ENCODE peak calls at places on chromosomes 13 and 19, in seven cellular contexts. G is thoracic aorta, Y is left lung, A is transverse colon, Q is pancreas, W is heart right ventricle, E is gastrocnemius medialis. T is an unnamed sample. For H3K27me3 and H3K4me1, the result is how much of the 10 kb centered on the place peaks cover.

GRCh38 chr19:17281391-17282304 is at the start of gene ANKLE1:
- DNase-seq in A (peak), E (no peak), Y (no peak), W (no peak), G (no peak), Q (no peak), T (no peak)

GRCh38 chr13:43111887-43112400 is 88.6 kb downstream of the DNAJC15 start:
- DNase-seq in E (no peak), Q (no peak), W (no peak), G (no peak), A (no peak), Y (no peak), T (no peak)

GRCh38 chr13:67966065-67966464 is 735.9 kb upstream of the PCDH9 start:
- DNase-seq in Y (no peak), Q (no peak), G (no peak), A (no peak), W (no peak), E (no peak), T (no peak)

GRCh38 chr19:1360818-1361461 is 22.8 kb upstream of the NDUFS7 start:
- DNase-seq in A (peak), Q (peak), W (peak), Y (peak), G (no peak), E (no peak), T (peak)

GRCh38 chr19:4971424-4971793 is 2.5 kb downstream of the KDM4B start:
- DNase-seq in G (no peak), Y (no peak), W (no peak), E (peak), A (peak), Q (no peak), T (no peak)

GRCh38 chr13:74280093-74280794 is 146.0 kb upstream of the KLF12 start:
- DNase-seq in G (no peak), W (no peak), E (no peak), Q (no peak), Y (no peak), A (no peak), T (no peak)

GRCh38 chr19:38765214-38765613 is 8.1 kb downstream of the LGALS7 start:
- DNase-seq in Q (no peak), A (no peak), G (no peak), Y (no peak), E (no peak), W (no peak), T (no peak)

GRCh38 chr19:48780684-48781391 is 25.5 kb downstream of the FGF21 start:
- DNase-seq in E (no peak), W (no peak), A (no peak), Q (peak), Y (peak), G (no peak), T (no peak)

GRCh38 chr19:3613765-3614661 is 7.3 kb upstream of the TBXA2R start:
- DNase-seq in A (no peak), E (no peak), Q (no peak), W (no peak), G (no peak), Y (no peak), T (no peak)

GRCh38 chr13:41588899-41589298 is 131.5 kb downstream of the RGCC start:
- DNase-seq in E (no peak), W (no peak), Y (no peak), G (no peak), Q (no peak), A (no peak), T (no peak)

GRCh38 chr13:57724486-57725272 is 93.1 kb downstream of the PCDH17 start:
- DNase-seq in Y (no peak), W (no peak), A (no peak), E (no peak), G (no peak), Q (no peak), T (no peak)

GRCh38 chr13:109869312-109870237 is 83.2 kb upstream of the IRS2 start:
- DNase-seq in G (peak), Q (peak), Y (peak), A (peak), W (peak), E (peak), T (peak)

GRCh38 chr19:31308781-31309180 is 40.5 kb downstream of the TSHZ3 start:
- DNase-seq in Y (peak), E (no peak), W (no peak), G (no peak), Q (no peak), A (no peak), T (no peak)

GRCh38 chr19:35843676-35844481 is 8.4 kb downstream of the NPHS1 start:
- DNase-seq in Y (no peak), W (no peak), E (no peak), G (no peak), Q (peak), A (peak), T (no peak)

GRCh38 chr19:3302755-3303154 is 63.6 kb upstream of the NFIC start:
- DNase-seq in G (no peak), A (no peak), Y (no peak), E (no peak), W (no peak), Q (no peak), T (no peak)

GRCh38 chr13:56352356-56352755 is 788.4 kb upstream of the PRR20A start:
- DNase-seq in G (no peak), Y (no peak), A (no peak), E (no peak), Q (no peak), W (no peak), T (no peak)

GRCh38 chr19:48897181-48897580 is 1.4 kb downstream of the TULP2 start:
- DNase-seq in A (no peak), E (no peak), G (no peak), W (no peak), Y (no peak), Q (no peak), T (no peak)

GRCh38 chr13:90519157-90519556 is 828.3 kb upstream of the MIR17HG start:
- DNase-seq in A (no peak), Q (no peak), W (no peak), E (no peak), Y (no peak), G (no peak), T (no peak)

GRCh38 chr13:41639955-41640780 is 182.8 kb downstream of the RGCC start:
- DNase-seq in W (peak), Q (no peak), Y (no peak), A (no peak), G (no peak), E (peak), T (no peak)

GRCh38 chr13:54637377-54637776 is 1608.8 kb downstream of the OLFM4 start:
- DNase-seq in Y (no peak), W (no peak), E (no peak), Q (no peak), A (no peak), G (no peak), T (no peak)

GRCh38 chr13:45368571-45368970 is 27.6 kb upstream of the TPT1 start:
- DNase-seq in Y (no peak), W (no peak), Q (no peak), E (no peak), A (no peak), G (no peak), T (no peak)

GRCh38 chr19:55158848-55159793 is 1.6 kb upstream of the TNNI3 start:
- DNase-seq in Y (no peak), E (peak), A (no peak), G (no peak), Q (no peak), W (peak), T (no peak)

DNA sequence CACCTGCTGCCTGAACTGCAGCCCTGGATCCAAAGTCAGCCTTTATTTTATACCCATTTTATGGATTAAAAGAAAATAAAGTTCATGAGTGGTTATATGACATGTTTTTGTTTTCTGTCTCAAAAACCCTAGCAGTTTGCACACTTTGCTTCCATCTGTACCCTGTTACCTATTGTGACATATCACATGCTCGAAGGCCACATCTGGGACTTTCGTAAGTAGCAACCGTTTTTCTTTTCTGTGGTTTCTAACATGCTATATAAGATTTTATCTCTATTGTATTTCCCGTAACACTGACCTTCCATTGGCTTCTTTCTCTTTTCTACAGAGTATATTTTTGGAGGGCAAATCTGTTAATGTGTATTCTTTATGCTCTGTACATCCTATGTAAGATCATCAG is 1007.2 kb downstream of the PCDH9 start:
- DNase-seq in A (no peak), G (no peak), W (no peak), E (no peak), Y (no peak), Q (no peak), T (no peak)
- H3K27me3 ChIP-seq in A (under half), G (under half), W (under half), E (under half), Y (under half), Q (under half), T (under half)

GRCh38 chr13:40390290-40391008 is 276.0 kb downstream of the FOXO1 start:
- DNase-seq in G (no peak), Y (no peak), A (no peak), Q (no peak), W (no peak), E (no peak), T (no peak)

GRCh38 chr13:40389081-40389641 is 277.3 kb downstream of the FOXO1 start:
- DNase-seq in E (no peak), Y (no peak), W (no peak), G (no peak), Q (no peak), A (no peak), T (no peak)

GRCh38 chr13:40387775-40388174 is 278.7 kb downstream of the FOXO1 start:
- DNase-seq in W (no peak), A (no peak), E (no peak), Q (no peak), G (no peak), Y (no peak), T (no peak)

GRCh38 chr13:40386586-40386985 is 279.9 kb downstream of the FOXO1 start:
- DNase-seq in W (no peak), G (no peak), A (no peak), Y (no peak), Q (no peak), E (no peak), T (no peak)

DNA sequence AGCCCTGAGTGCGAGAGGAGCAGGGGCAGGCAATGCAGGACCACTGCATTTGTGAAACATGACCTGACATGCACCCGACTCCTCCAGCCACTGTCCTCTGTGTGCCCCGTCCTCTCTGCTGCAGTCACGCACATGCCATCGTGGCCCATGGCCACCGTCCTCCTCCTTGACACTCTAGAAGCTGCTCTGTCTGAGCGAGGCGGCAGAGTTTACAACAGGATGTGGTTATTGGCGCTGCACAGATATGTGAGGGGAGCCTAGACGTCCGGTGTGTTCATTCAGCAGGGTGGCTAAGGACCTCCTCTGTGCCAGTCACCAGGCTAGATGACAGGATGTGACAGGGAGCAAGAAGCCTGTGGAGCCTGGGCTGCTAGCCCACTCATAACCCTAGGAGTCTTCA is 277.8 kb downstream of the FOXO1 start:
- DNase-seq in Q (no peak), G (no peak), E (peak), Y (peak), A (peak), W (no peak), T (no peak)
- H3K4me1 ChIP-seq in Q (under half), G (under half), E (under half), Y (under half), A (under half), W (under half), T (under half)

GRCh38 chr19:42116308-42117075 is 15.8 kb downstream of the POU2F2 start:
- DNase-seq in A (no peak), Q (no peak), E (no peak), G (no peak), W (no peak), Y (no peak), T (no peak)
- TF ChIP-seq CTCF in A (no peak), Q (no peak), E (no peak), G (no peak), W (no peak), Y (no peak), T (no peak)

DNA sequence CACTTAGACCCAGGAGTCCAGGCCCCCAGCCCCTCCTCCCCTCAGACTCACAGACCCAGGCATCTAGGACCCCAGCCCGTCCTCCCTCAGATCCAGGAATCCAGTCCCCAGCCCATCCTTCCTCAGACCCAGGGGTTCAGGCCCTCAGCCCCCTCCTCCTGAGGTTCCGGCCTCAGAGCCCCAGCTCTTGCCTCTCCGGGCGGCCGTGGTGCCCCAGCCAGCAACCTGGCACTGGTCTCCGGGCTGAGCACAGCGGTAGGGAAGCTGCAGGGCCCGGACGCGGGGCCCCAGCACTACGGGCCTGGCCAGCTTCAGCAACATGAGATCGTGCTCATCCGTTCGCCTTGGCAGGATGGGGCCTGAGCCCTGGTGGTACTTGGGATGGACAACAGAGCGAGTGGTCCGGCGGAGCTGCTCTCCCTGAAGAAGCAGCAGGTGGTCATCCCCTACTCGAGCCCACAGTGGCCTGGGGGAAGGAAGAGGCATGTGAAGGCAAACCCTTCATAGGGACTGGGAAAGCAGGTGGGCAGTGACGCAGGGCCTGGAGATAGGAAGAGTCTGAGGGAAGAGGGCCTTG is 3.7 kb downstream of the KLK10 start:
- DNase-seq in Q (no peak), W (no peak), Y (no peak), E (no peak), G (no peak), A (no peak), T (no peak)
- H3K27me3 ChIP-seq in Q (under half), W (half or more), Y (under half), E (under half), G (under half), A (half or more), T (half or more)